ENCODE peak calls at places on chromosomes 7 and 10, in eight cellular contexts. T, D, F, A, W, M, R and C are unnamed samples.

GRCh38 chr7:20784311-20785210 is 2.1 kb downstream of the SP8 start:
- DNase-seq in T (no peak), D (no peak), F (no peak), A (no peak), W (no peak), M (no peak), R (peak), C (no peak)

GRCh38 chr10:97584060-97584797 is at the start of gene HOGA1:
- DNase-seq in T (peak), D (peak), F (peak), A (no peak), W (no peak), M (no peak), R (peak), C (no peak)

GRCh38 chr7:45099891-45100760 is 11.4 kb upstream of the NACAD start:
- DNase-seq in T (no peak), D (peak), F (no peak), A (no peak), W (no peak), M (no peak), R (no peak), C (no peak)

GRCh38 chr10:47165711-47166404 is 134.1 kb upstream of the GDF10 start:
- DNase-seq in T (peak), D (peak), F (no peak), A (peak), W (peak), M (peak), R (peak), C (no peak)

GRCh38 chr10:20369863-20370736 is 527.0 kb downstream of the NEBL start:
- DNase-seq in T (no peak), D (no peak), F (no peak), A (no peak), W (no peak), M (no peak), R (no peak), C (no peak)

GRCh38 chr10:103470755-103471653 is 8.0 kb downstream of the CALHM3 start:
- DNase-seq in T (peak), D (no peak), F (peak), A (peak), W (no peak), M (no peak), R (no peak), C (peak)

GRCh38 chr10:29991382-29991781 is 68.0 kb downstream of the JCAD start:
- DNase-seq in T (no peak), D (no peak), F (no peak), A (no peak), W (no peak), M (no peak), R (no peak), C (no peak)

GRCh38 chr7:132419538-132419937 is 156.7 kb downstream of the PLXNA4 start:
- DNase-seq in T (peak), D (no peak), F (no peak), A (no peak), W (no peak), M (no peak), R (no peak), C (no peak)

GRCh38 chr7:1092806-1093505 is 5.0 kb downstream of the GPER1 start:
- DNase-seq in T (no peak), D (no peak), F (no peak), A (no peak), W (no peak), M (no peak), R (no peak), C (no peak)

GRCh38 chr7:135300913-135301765 is 67.5 kb downstream of the STRA8 start:
- DNase-seq in T (peak), D (no peak), F (no peak), A (no peak), W (no peak), M (no peak), R (peak), C (no peak)

GRCh38 chr7:28922618-28923331 is 35.4 kb downstream of the TRIL start:
- DNase-seq in T (peak), D (no peak), F (peak), A (peak), W (no peak), M (peak), R (peak), C (peak)